ENCODE peak calls at places on chromosomes 2 and 18, in five cellular contexts. S is cardiac muscle cell, N is endodermal cell, R is stomach, Z is heart left ventricle. W is an unnamed sample. For H3K36me3 and H3K4me1, the result is how much of the 10 kb centered on the place peaks cover.

GRCh38 chr2:68766378-68766845 is 31.8 kb downstream of the ARHGAP25 start:
- DNase-seq in S (peak), Z (peak), R (peak), N (no peak), W (peak)

GRCh38 chr2:218401834-218402370 is 2.2 kb downstream of the CTDSP1 start:
- DNase-seq in Z (no peak), N (no peak), R (no peak), S (no peak), W (no peak)

GRCh38 chr18:44681611-44682010 is 923 bp downstream of the SETBP1 start:
- DNase-seq in R (no peak), Z (no peak), N (no peak), S (no peak), W (no peak)

GRCh38 chr18:37545461-37545860 is 20.1 kb downstream of the CELF4 start:
- DNase-seq in S (no peak), N (no peak), Z (no peak), R (no peak), W (no peak)

GRCh38 chr2:129733041-129733440 is 246.4 kb upstream of the RAB6C start:
- DNase-seq in N (peak), S (no peak), Z (no peak), R (no peak), W (no peak)

GRCh38 chr18:23456835-23457234 is 3.7 kb downstream of the RIOK3 start:
- DNase-seq in N (no peak), R (no peak), Z (no peak), S (no peak), W (no peak)

GRCh38 chr2:139478191-139478914 is 698.2 kb upstream of the NXPH2 start:
- DNase-seq in Z (no peak), S (no peak), R (no peak), N (no peak), W (no peak)

GRCh38 chr2:153519260-153519875 is 40.8 kb upstream of the RPRM start:
- DNase-seq in Z (no peak), R (peak), S (peak), N (peak), W (peak)

GRCh38 chr2:180472133-180472532 is 465.0 kb upstream of the CWC22 start:
- DNase-seq in S (no peak), R (no peak), N (no peak), Z (no peak), W (no peak)

GRCh38 chr2:167492486-167492885 is 604.2 kb downstream of the XIRP2 start:
- DNase-seq in R (no peak), N (no peak), Z (no peak), S (no peak), W (no peak)

GRCh38 chr2:205637037-205637602 is 45.2 kb upstream of the NRP2 start:
- DNase-seq in Z (no peak), N (no peak), R (no peak), S (no peak), W (no peak)

GRCh38 chr18:48854780-48855179 is 96.0 kb downstream of the SMAD7 start:
- DNase-seq in Z (peak), N (no peak), S (no peak), R (no peak), W (no peak)

GRCh38 chr2:46482490-46482889 is 3.1 kb downstream of the TMEM247 start:
- DNase-seq in R (no peak), N (no peak), Z (no peak), S (no peak), W (no peak)

GRCh38 chr18:9714832-9715343 is 6.8 kb downstream of the RAB31 start:
- DNase-seq in Z (no peak), S (no peak), N (no peak), R (no peak), W (no peak)

GRCh38 chr2:148616696-148617095 is 27.9 kb upstream of the EPC2 start:
- DNase-seq in R (no peak), S (no peak), Z (no peak), N (no peak), W (no peak)

GRCh38 chr18:6759579-6759978 is 30.1 kb downstream of the ARHGAP28 start:
- DNase-seq in Z (no peak), N (no peak), S (no peak), R (no peak), W (no peak)

GRCh38 chr2:54950811-54951210 is 99.4 kb downstream of the RTN4 start:
- DNase-seq in S (peak), R (no peak), Z (no peak), N (no peak), W (no peak)
- H3K36me3 ChIP-seq in S (under half), R (under half), Z (under half), N (under half), W (under half)

DNA sequence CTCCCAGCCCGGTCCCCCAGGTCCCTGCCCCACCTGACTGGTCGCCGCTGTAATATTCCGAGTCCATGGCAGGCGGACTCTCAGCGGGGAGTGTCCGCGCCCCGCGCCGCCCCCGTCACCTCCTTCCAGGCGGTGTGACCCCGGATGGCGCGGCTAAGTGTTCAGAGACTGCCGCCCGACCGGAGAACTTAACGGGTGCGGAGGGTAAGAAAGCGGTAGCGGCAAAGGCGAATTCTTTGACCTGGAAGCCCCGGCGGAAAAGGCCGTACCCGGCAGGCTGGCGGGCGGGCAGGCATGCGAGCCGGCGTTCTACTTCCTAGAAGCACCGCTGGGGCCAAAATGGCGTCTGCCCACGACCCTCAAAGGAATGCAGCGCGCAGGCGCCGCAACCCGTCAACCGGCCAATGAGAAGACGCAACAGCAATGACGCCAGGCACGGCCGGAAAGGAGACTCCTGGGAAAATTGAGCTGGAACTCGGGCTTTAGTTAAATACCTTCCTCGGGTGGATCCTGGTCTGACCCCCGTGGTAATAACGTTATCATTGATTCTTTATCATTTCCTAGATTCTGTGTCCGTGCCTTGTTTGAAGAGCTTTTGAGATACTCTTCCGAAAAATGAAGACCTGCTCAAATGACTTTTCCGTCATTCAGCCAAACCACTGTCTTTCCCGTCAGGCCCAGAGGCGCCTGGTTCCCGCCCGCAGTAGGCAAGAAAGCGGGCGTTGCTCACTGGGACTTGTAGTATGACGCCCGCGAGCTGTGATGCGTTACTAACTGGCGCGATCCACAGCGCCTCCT is at the start of gene IWS1:
- DNase-seq in S (peak), R (peak), Z (peak), N (peak), W (peak)
- TF ChIP-seq CTCF in S (peak), R (no peak), Z (no peak), N (peak), W (peak)

DNA sequence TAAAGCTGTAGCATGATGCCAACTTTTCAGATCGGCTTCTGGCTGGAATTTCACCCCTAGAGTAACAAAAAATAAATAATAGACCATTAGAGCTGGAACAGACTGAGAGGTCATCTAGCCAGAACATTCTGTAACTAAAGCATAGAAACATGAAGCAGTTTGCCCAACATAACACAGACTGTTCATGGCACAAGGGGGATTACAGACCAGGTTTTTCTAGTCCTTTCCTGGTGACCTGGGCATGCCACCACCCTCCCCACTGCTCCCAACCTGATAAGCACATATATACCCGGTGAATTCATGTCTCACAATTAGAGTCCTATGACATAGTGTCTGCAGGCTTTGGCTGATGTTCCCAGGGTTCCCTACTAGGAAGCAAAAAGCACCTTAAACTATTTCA is 116.4 kb upstream of the PPP1CB start:
- DNase-seq in N (no peak), R (peak), S (no peak), Z (peak), W (peak)
- H3K4me1 ChIP-seq in N (under half), R (under half), S (under half), Z (under half), W (under half)

DNA sequence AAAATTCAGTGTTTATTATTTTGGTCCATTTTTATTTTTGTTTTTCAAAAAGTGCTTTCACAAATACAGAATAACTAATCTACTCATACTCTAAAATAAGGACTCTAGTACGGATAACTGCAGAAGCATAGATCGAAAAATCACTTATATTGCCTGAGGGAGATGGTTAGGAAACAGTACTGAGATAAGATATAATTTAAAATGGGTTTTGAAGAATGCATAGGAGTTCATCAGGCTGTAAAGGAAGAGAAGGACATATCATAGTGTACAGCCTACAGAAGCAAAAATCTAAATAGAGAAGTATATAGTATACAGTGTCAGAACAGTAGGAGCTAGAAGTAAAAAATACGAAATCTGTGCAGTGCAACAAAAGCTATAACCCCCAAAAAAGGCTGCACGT is 247.4 kb downstream of the SOX11 start:
- DNase-seq in S (no peak), Z (no peak), N (no peak), R (no peak), W (no peak)
- H3K36me3 ChIP-seq in S (under half), Z (under half), N (under half), R (under half), W (under half)

GRCh38 chr2:95346738-95347671 is 49.9 kb downstream of the KCNIP3 start:
- DNase-seq in S (peak), R (peak), N (peak), Z (no peak), W (peak)
- TF ChIP-seq CTCF in S (no peak), R (no peak), N (peak), Z (no peak), W (peak)